ENCODE peak calls at places on chromosomes 3 and 15, in four cellular contexts. One of them, this sample, is unnamed.

GRCh38 chr3:168036654-168037419 is 58.9 kb downstream of the GOLIM4 start:
- DNase-seq in lung: no peak
- DNase-seq in iris pigment epithelial cell: no peak
- DNase-seq in activated T-cell treated with anti-CD3 and anti-CD28 coated beads for 1 hour: no peak
- DNase-seq in this sample: no peak

GRCh38 chr3:130831716-130832400 is 62.0 kb upstream of the ATP2C1 start:
- DNase-seq in lung: no peak
- DNase-seq in activated T-cell treated with anti-CD3 and anti-CD28 coated beads for 1 hour: no peak
- DNase-seq in iris pigment epithelial cell: no peak
- DNase-seq in this sample: no peak

GRCh38 chr15:78811124-78811824 is at the start of gene ADAMTS7:
- DNase-seq in iris pigment epithelial cell: peak
- DNase-seq in lung: peak
- DNase-seq in activated T-cell treated with anti-CD3 and anti-CD28 coated beads for 1 hour: peak
- DNase-seq in this sample: peak

GRCh38 chr3:22474706-22475470 is 723.9 kb upstream of the ZNF385D start:
- DNase-seq in activated T-cell treated with anti-CD3 and anti-CD28 coated beads for 1 hour: no peak
- DNase-seq in iris pigment epithelial cell: peak
- DNase-seq in lung: no peak
- DNase-seq in this sample: no peak

GRCh38 chr3:193768069-193768391 is 175.0 kb downstream of the OPA1 start:
- DNase-seq in lung: no peak
- DNase-seq in activated T-cell treated with anti-CD3 and anti-CD28 coated beads for 1 hour: no peak
- DNase-seq in iris pigment epithelial cell: peak
- DNase-seq in this sample: peak

GRCh38 chr3:45575491-45575923 is 19.0 kb upstream of the LIMD1 start:
- DNase-seq in iris pigment epithelial cell: peak
- DNase-seq in activated T-cell treated with anti-CD3 and anti-CD28 coated beads for 1 hour: no peak
- DNase-seq in lung: peak
- DNase-seq in this sample: no peak

GRCh38 chr3:184218814-184219213 is 10.6 kb upstream of the VWA5B2 start:
- DNase-seq in activated T-cell treated with anti-CD3 and anti-CD28 coated beads for 1 hour: no peak
- DNase-seq in lung: no peak
- DNase-seq in iris pigment epithelial cell: no peak
- DNase-seq in this sample: no peak

GRCh38 chr15:84734794-84735479 is 13.5 kb upstream of the ZNF592 start:
- DNase-seq in iris pigment epithelial cell: peak
- DNase-seq in activated T-cell treated with anti-CD3 and anti-CD28 coated beads for 1 hour: peak
- DNase-seq in lung: peak
- DNase-seq in this sample: no peak

GRCh38 chr3:14473411-14473891 is 66.7 kb downstream of the GRIP2 start:
- DNase-seq in activated T-cell treated with anti-CD3 and anti-CD28 coated beads for 1 hour: no peak
- DNase-seq in iris pigment epithelial cell: peak
- DNase-seq in lung: no peak
- DNase-seq in this sample: no peak

GRCh38 chr15:101056366-101057334 is 137.5 kb downstream of the LRRK1 start:
- DNase-seq in iris pigment epithelial cell: no peak
- DNase-seq in activated T-cell treated with anti-CD3 and anti-CD28 coated beads for 1 hour: no peak
- DNase-seq in lung: peak
- DNase-seq in this sample: no peak

GRCh38 chr15:43241100-43241499 is 20.3 kb upstream of the EPB42 start:
- DNase-seq in lung: no peak
- DNase-seq in activated T-cell treated with anti-CD3 and anti-CD28 coated beads for 1 hour: no peak
- DNase-seq in iris pigment epithelial cell: no peak
- DNase-seq in this sample: no peak

GRCh38 chr15:59953392-59953883 is 50.7 kb upstream of the FOXB1 start:
- DNase-seq in iris pigment epithelial cell: no peak
- DNase-seq in lung: no peak
- DNase-seq in activated T-cell treated with anti-CD3 and anti-CD28 coated beads for 1 hour: no peak
- DNase-seq in this sample: no peak

GRCh38 chr3:113791381-113791780 is 44.5 kb downstream of the ATP6V1A start:
- DNase-seq in activated T-cell treated with anti-CD3 and anti-CD28 coated beads for 1 hour: no peak
- DNase-seq in iris pigment epithelial cell: peak
- DNase-seq in lung: no peak
- DNase-seq in this sample: no peak

GRCh38 chr3:67017211-67017610 is 19.1 kb downstream of the KBTBD8 start:
- DNase-seq in lung: no peak
- DNase-seq in iris pigment epithelial cell: peak
- DNase-seq in activated T-cell treated with anti-CD3 and anti-CD28 coated beads for 1 hour: no peak
- DNase-seq in this sample: no peak

GRCh38 chr3:167102071-167102470 is 278.0 kb downstream of the ZBBX start:
- DNase-seq in activated T-cell treated with anti-CD3 and anti-CD28 coated beads for 1 hour: no peak
- DNase-seq in iris pigment epithelial cell: no peak
- DNase-seq in lung: no peak
- DNase-seq in this sample: no peak

GRCh38 chr3:195160257-195160898 is 110.6 kb downstream of the XXYLT1 start:
- DNase-seq in lung: no peak
- DNase-seq in activated T-cell treated with anti-CD3 and anti-CD28 coated beads for 1 hour: no peak
- DNase-seq in iris pigment epithelial cell: peak
- DNase-seq in this sample: peak

GRCh38 chr3:126999383-126999782 is 16.5 kb downstream of the PLXNA1 start:
- DNase-seq in activated T-cell treated with anti-CD3 and anti-CD28 coated beads for 1 hour: no peak
- DNase-seq in iris pigment epithelial cell: no peak
- DNase-seq in lung: no peak
- DNase-seq in this sample: no peak

GRCh38 chr3:177826253-177826652 is 629.0 kb upstream of the TBL1XR1 start:
- DNase-seq in lung: no peak
- DNase-seq in activated T-cell treated with anti-CD3 and anti-CD28 coated beads for 1 hour: no peak
- DNase-seq in iris pigment epithelial cell: no peak
- DNase-seq in this sample: no peak

GRCh38 chr3:72565593-72565992 is 282.7 kb downstream of the SHQ1 start:
- DNase-seq in iris pigment epithelial cell: no peak
- DNase-seq in lung: no peak
- DNase-seq in activated T-cell treated with anti-CD3 and anti-CD28 coated beads for 1 hour: no peak
- DNase-seq in this sample: no peak

GRCh38 chr3:161893972-161894371 is 397.4 kb downstream of the OTOL1 start:
- DNase-seq in activated T-cell treated with anti-CD3 and anti-CD28 coated beads for 1 hour: no peak
- DNase-seq in iris pigment epithelial cell: peak
- DNase-seq in lung: no peak
- DNase-seq in this sample: peak

GRCh38 chr15:39232512-39232911 is 348.4 kb upstream of the THBS1 start:
- DNase-seq in lung: no peak
- DNase-seq in activated T-cell treated with anti-CD3 and anti-CD28 coated beads for 1 hour: no peak
- DNase-seq in iris pigment epithelial cell: peak
- DNase-seq in this sample: peak

GRCh38 chr15:71295242-71296031 is 180.2 kb downstream of the THSD4 start:
- DNase-seq in lung: peak
- DNase-seq in iris pigment epithelial cell: peak
- DNase-seq in activated T-cell treated with anti-CD3 and anti-CD28 coated beads for 1 hour: no peak
- DNase-seq in this sample: peak

GRCh38 chr15:34640661-34641060 is 57.2 kb upstream of the GOLGA8B start:
- DNase-seq in lung: no peak
- DNase-seq in activated T-cell treated with anti-CD3 and anti-CD28 coated beads for 1 hour: no peak
- DNase-seq in iris pigment epithelial cell: no peak
- DNase-seq in this sample: no peak

GRCh38 chr15:55289573-55290360 is at the start of gene RAB27A:
- DNase-seq in iris pigment epithelial cell: peak
- DNase-seq in activated T-cell treated with anti-CD3 and anti-CD28 coated beads for 1 hour: peak
- DNase-seq in lung: peak
- DNase-seq in this sample: peak

GRCh38 chr3:150183619-150184425 is 213.1 kb upstream of the PFN2 start:
- DNase-seq in activated T-cell treated with anti-CD3 and anti-CD28 coated beads for 1 hour: peak
- DNase-seq in iris pigment epithelial cell: peak
- DNase-seq in lung: peak
- DNase-seq in this sample: peak

GRCh38 chr15:39279331-39279730 is 301.5 kb upstream of the THBS1 start:
- DNase-seq in lung: no peak
- DNase-seq in iris pigment epithelial cell: no peak
- DNase-seq in activated T-cell treated with anti-CD3 and anti-CD28 coated beads for 1 hour: no peak
- DNase-seq in this sample: no peak

GRCh38 chr15:29613951-29614382 is 208.3 kb downstream of the TJP1 start:
- DNase-seq in lung: no peak
- DNase-seq in activated T-cell treated with anti-CD3 and anti-CD28 coated beads for 1 hour: no peak
- DNase-seq in iris pigment epithelial cell: no peak
- DNase-seq in this sample: no peak

GRCh38 chr3:50015918-50016317 is 72.8 kb upstream of the RBM5 start:
- DNase-seq in lung: no peak
- DNase-seq in activated T-cell treated with anti-CD3 and anti-CD28 coated beads for 1 hour: no peak
- DNase-seq in iris pigment epithelial cell: no peak
- DNase-seq in this sample: no peak

GRCh38 chr3:198071602-198072285 is 111.7 kb downstream of the LMLN start:
- DNase-seq in iris pigment epithelial cell: peak
- DNase-seq in activated T-cell treated with anti-CD3 and anti-CD28 coated beads for 1 hour: no peak
- DNase-seq in lung: no peak
- DNase-seq in this sample: peak

GRCh38 chr15:89322822-89323221 is 11.8 kb downstream of the POLG start:
- DNase-seq in activated T-cell treated with anti-CD3 and anti-CD28 coated beads for 1 hour: no peak
- DNase-seq in iris pigment epithelial cell: no peak
- DNase-seq in lung: no peak
- DNase-seq in this sample: no peak

GRCh38 chr3:152466784-152467183 is 198.1 kb downstream of the MBNL1 start:
- DNase-seq in iris pigment epithelial cell: peak
- DNase-seq in lung: no peak
- DNase-seq in activated T-cell treated with anti-CD3 and anti-CD28 coated beads for 1 hour: no peak
- DNase-seq in this sample: peak